ENCODE peak calls at places on chromosomes 6 and 20, in eight cellular contexts. K is HL-60, G is lower lobe of right lung, O is fibroblast of pulmonary artery, N is lung, P is heart right ventricle, L is A549, A is fibroblast of lung. S is an unnamed sample.

GRCh38 chr6:18528084-18528743 is 141.1 kb downstream of the RNF144B start:
- DNase-seq in K (no peak), G (no peak), O (peak), N (no peak), P (no peak), L (peak), A (peak), S (peak)

GRCh38 chr20:50449789-50450492 is 60.2 kb upstream of the PTPN1 start:
- DNase-seq in K (no peak), G (no peak), O (no peak), N (no peak), P (no peak), L (no peak), A (no peak), S (no peak)

GRCh38 chr6:132199343-132199742 is 201.9 kb downstream of the MOXD1 start:
- DNase-seq in K (no peak), G (no peak), O (peak), N (no peak), P (no peak), L (no peak), A (peak), S (no peak)

GRCh38 chr6:37659561-37659960 is 38.1 kb downstream of the MDGA1 start:
- DNase-seq in K (no peak), G (no peak), O (no peak), N (no peak), P (no peak), L (no peak), A (no peak), S (no peak)

GRCh38 chr6:98831057-98832031 is 3.0 kb upstream of the POU3F2 start:
- DNase-seq in K (no peak), G (no peak), O (no peak), N (no peak), P (no peak), L (no peak), A (no peak), S (peak)

GRCh38 chr6:56959938-56960337 is 5.0 kb downstream of the BEND6 start:
- DNase-seq in K (no peak), G (no peak), O (peak), N (no peak), P (no peak), L (no peak), A (peak), S (no peak)

GRCh38 chr20:25037288-25038102 is 20.4 kb downstream of the ACSS1 start:
- DNase-seq in K (no peak), G (no peak), O (no peak), N (no peak), P (no peak), L (no peak), A (no peak), S (no peak)

GRCh38 chr6:51021171-51021570 is 202.5 kb downstream of the TFAP2B start:
- DNase-seq in K (no peak), G (no peak), O (no peak), N (no peak), P (no peak), L (no peak), A (no peak), S (no peak)

GRCh38 chr6:3284436-3284876 is 25.7 kb downstream of the PSMG4 start:
- DNase-seq in K (no peak), G (no peak), O (no peak), N (no peak), P (no peak), L (no peak), A (no peak), S (no peak)

GRCh38 chr20:63414720-63415417 is 53.7 kb upstream of the CHRNA4 start:
- DNase-seq in K (no peak), G (no peak), O (no peak), N (no peak), P (no peak), L (no peak), A (no peak), S (no peak)

GRCh38 chr20:14878676-14879019 is 541.2 kb upstream of the FLRT3 start:
- DNase-seq in K (no peak), G (no peak), O (no peak), N (no peak), P (no peak), L (no peak), A (no peak), S (no peak)

GRCh38 chr6:166514196-166514595 is 72.3 kb downstream of the RAMACL start:
- DNase-seq in K (no peak), G (no peak), O (no peak), N (peak), P (no peak), L (no peak), A (no peak), S (no peak)

GRCh38 chr6:156862711-156863110 is 85.5 kb downstream of the ARID1B start:
- DNase-seq in K (no peak), G (no peak), O (no peak), N (no peak), P (no peak), L (no peak), A (no peak), S (no peak)

GRCh38 chr6:111092006-111092405 is 4.7 kb downstream of the SLC16A10 start:
- DNase-seq in K (no peak), G (no peak), O (no peak), N (no peak), P (no peak), L (no peak), A (no peak), S (no peak)
- TF ChIP-seq CTCF in K (no peak), G (no peak), O (no peak), N (no peak), P (no peak), L (no peak), A (no peak), S (no peak)

GRCh38 chr6:119317007-119317406 is 32.6 kb downstream of the MAN1A1 start:
- DNase-seq in K (no peak), G (no peak), O (no peak), N (no peak), P (no peak), L (no peak), A (no peak), S (no peak)

GRCh38 chr6:119318176-119318575 is 31.4 kb downstream of the MAN1A1 start:
- DNase-seq in K (no peak), G (no peak), O (no peak), N (no peak), P (no peak), L (no peak), A (no peak), S (no peak)

GRCh38 chr6:119322034-119322433 is 27.5 kb downstream of the MAN1A1 start:
- DNase-seq in K (no peak), G (no peak), O (no peak), N (no peak), P (no peak), L (no peak), A (no peak), S (no peak)

GRCh38 chr6:119319694-119320093 is 29.9 kb downstream of the MAN1A1 start:
- DNase-seq in K (no peak), G (no peak), O (no peak), N (no peak), P (no peak), L (no peak), A (no peak), S (no peak)

GRCh38 chr6:119318730-119319129 is 30.8 kb downstream of the MAN1A1 start:
- DNase-seq in K (no peak), G (no peak), O (no peak), N (no peak), P (no peak), L (no peak), A (peak), S (no peak)
- H3K4me3 ChIP-seq in K (no peak), G (no peak), O (no peak), N (no peak), P (no peak), L (no peak), A (no peak), S (no peak)

DNA sequence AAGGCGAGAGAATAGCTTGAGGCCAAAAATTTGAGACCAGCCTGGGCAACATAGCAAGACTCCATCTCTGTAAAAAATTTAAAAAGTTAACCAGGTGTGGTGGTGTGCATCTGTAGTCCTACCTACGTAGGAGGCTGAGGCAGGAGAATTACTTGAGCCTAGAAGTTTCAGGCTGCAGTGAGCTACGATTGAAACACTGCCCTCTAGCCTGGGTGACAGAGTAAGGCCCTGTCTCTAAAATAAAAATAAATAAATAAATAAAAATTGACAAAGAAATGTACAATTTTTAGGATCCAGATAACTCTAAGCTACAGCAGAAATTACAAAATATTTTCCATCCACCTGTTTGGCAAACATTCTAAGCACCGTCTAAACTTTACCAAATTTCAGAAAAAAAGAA is 941.0 kb upstream of the ADGRB3 start:
- DNase-seq in K (no peak), G (no peak), O (no peak), N (no peak), P (no peak), L (no peak), A (no peak), S (no peak)
- TF ChIP-seq CTCF in K (no peak), G (no peak), O (no peak), N (no peak), P (no peak), L (no peak), A (no peak), S (peak)

GRCh38 chr6:13812359-13812642 is 2.1 kb downstream of the MCUR1 start:
- DNase-seq in K (no peak), G (no peak), O (no peak), N (no peak), P (no peak), L (no peak), A (no peak), S (no peak)
- H3K4me3 ChIP-seq in K (no peak), G (no peak), O (no peak), N (no peak), P (no peak), L (no peak), A (no peak), S (no peak)

DNA sequence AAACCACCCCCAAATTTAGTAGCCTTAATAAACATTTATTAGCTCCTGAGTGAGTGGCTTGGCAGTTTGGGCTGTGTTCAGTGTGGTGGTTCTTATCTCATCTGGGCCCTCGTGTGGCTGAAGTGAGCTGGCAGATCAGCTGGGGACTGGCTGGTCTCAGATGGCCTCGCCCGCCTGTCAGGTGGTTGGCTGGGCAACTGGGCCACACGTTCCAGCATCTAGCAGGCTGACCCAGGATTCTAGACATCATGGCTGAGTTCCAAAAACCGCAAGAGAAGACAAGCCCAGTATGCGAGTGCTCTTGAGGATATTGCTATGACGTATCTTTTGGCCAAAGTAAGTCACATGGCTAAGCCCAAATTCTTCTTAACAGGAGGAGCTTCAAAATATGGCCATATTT is 28.9 kb downstream of the EIF2S2 start:
- DNase-seq in K (no peak), G (peak), O (peak), N (peak), P (peak), L (no peak), A (peak), S (peak)
- TF ChIP-seq CTCF in K (no peak), G (no peak), O (peak), N (no peak), P (no peak), L (no peak), A (no peak), S (peak)

S was measured in LNCaP clone FGC.